ENCODE peak calls at places on chromosomes 4 and X, in seven cellular contexts. One of them, this sample, is unnamed.
A peak's percentile ranks its signal among the peaks of the same experiment; 100 is the strongest.

GRCh38 chr4:24910504-24910903 is 2.3 kb downstream of the CCDC149 start:
- DNase-seq in anterior cingulate cortex: no peak
- DNase-seq in C1 segment of cervical spinal cord: no peak
- DNase-seq in NCI-H1694: no peak
- DNase-seq in posterior cingulate gyrus: no peak
- DNase-seq in GM20000: no peak
- DNase-seq in hypothalamus: no peak
- DNase-seq in this sample: no peak

GRCh38 chr4:54784188-54784671 is 126.5 kb downstream of the KIT start:
- DNase-seq in anterior cingulate cortex: peak; percentile 69
- DNase-seq in NCI-H1694: no peak
- DNase-seq in C1 segment of cervical spinal cord: peak; percentile 33
- DNase-seq in posterior cingulate gyrus: peak; percentile 71
- DNase-seq in GM20000: no peak
- DNase-seq in hypothalamus: peak; percentile 36
- DNase-seq in this sample: peak; percentile 1

GRCh38 chrX:20796450-20796849 is 529.7 kb upstream of the RPS6KA3 start:
- DNase-seq in anterior cingulate cortex: no peak
- DNase-seq in GM20000: no peak
- DNase-seq in posterior cingulate gyrus: no peak
- DNase-seq in hypothalamus: no peak
- DNase-seq in C1 segment of cervical spinal cord: no peak
- DNase-seq in NCI-H1694: no peak
- DNase-seq in this sample: no peak

GRCh38 chr4:10114147-10114546 is 2.5 kb downstream of the WDR1 start:
- DNase-seq in NCI-H1694: no peak
- DNase-seq in GM20000: no peak
- DNase-seq in posterior cingulate gyrus: no peak
- DNase-seq in anterior cingulate cortex: no peak
- DNase-seq in C1 segment of cervical spinal cord: no peak
- DNase-seq in hypothalamus: no peak
- DNase-seq in this sample: no peak

GRCh38 chrX:153687121-153688039 is at the start of gene SLC6A8:
- DNase-seq in GM20000: peak; percentile 72
- DNase-seq in anterior cingulate cortex: peak; percentile 74
- DNase-seq in posterior cingulate gyrus: peak; percentile 73
- DNase-seq in hypothalamus: peak; percentile 53
- DNase-seq in C1 segment of cervical spinal cord: peak; percentile 54
- DNase-seq in NCI-H1694: no peak
- DNase-seq in this sample: peak; percentile 78

GRCh38 chr4:148893095-148893494 is 450.9 kb upstream of the NR3C2 start:
- DNase-seq in posterior cingulate gyrus: no peak
- DNase-seq in hypothalamus: no peak
- DNase-seq in GM20000: no peak
- DNase-seq in NCI-H1694: no peak
- DNase-seq in anterior cingulate cortex: no peak
- DNase-seq in C1 segment of cervical spinal cord: no peak
- DNase-seq in this sample: no peak

GRCh38 chrX:39152106-39152649 is 350.9 kb downstream of the MID1IP1 start:
- DNase-seq in NCI-H1694: peak; percentile 80
- DNase-seq in GM20000: peak; percentile 53
- DNase-seq in hypothalamus: no peak
- DNase-seq in C1 segment of cervical spinal cord: no peak
- DNase-seq in anterior cingulate cortex: no peak
- DNase-seq in posterior cingulate gyrus: peak; percentile 41
- DNase-seq in this sample: peak; percentile 89

GRCh38 chr4:921830-922331 is 10.2 kb downstream of the GAK start:
- DNase-seq in posterior cingulate gyrus: no peak
- DNase-seq in C1 segment of cervical spinal cord: no peak
- DNase-seq in GM20000: peak; percentile 72
- DNase-seq in NCI-H1694: no peak
- DNase-seq in hypothalamus: no peak
- DNase-seq in anterior cingulate cortex: no peak
- DNase-seq in this sample: no peak

GRCh38 chr4:129926936-129927335 is 831.0 kb downstream of the C4orf33 start:
- DNase-seq in anterior cingulate cortex: no peak
- DNase-seq in hypothalamus: no peak
- DNase-seq in NCI-H1694: peak; percentile 1
- DNase-seq in C1 segment of cervical spinal cord: no peak
- DNase-seq in posterior cingulate gyrus: no peak
- DNase-seq in GM20000: no peak
- DNase-seq in this sample: no peak